ENCODE peak calls at places on chromosomes 5 and 9, in ten cellular contexts. C is Peyer's patch, P is NAMALWA, Y is stomach, G is sigmoid colon, I is GM18507, S is tibial artery, V is amygdala, O is GF-D8, F is Right ventricle myocardium superior. W is an unnamed sample.

GRCh38 chr9:137055385-137056364 is 1.8 kb upstream of the ENTPD2 start:
- DNase-seq in C (peak), P (no peak), Y (peak), G (peak), I (no peak), S (peak), V (peak), O (no peak), F (peak), W (no peak)

GRCh38 chr5:138950411-138951011 is 75.4 kb upstream of the LRRTM2 start:
- DNase-seq in C (no peak), P (no peak), Y (no peak), G (peak), I (no peak), S (peak), V (no peak), O (no peak), F (no peak), W (no peak)

GRCh38 chr9:31364171-31364570 is 1020.3 kb upstream of the ACO1 start:
- DNase-seq in C (no peak), P (no peak), Y (no peak), G (no peak), I (no peak), S (no peak), V (no peak), O (no peak), F (no peak), W (no peak)

GRCh38 chr9:133003071-133003461 is 24.6 kb downstream of the GFI1B start:
- DNase-seq in C (no peak), P (no peak), Y (no peak), G (no peak), I (no peak), S (no peak), V (no peak), O (no peak), F (no peak), W (no peak)

GRCh38 chr9:79263666-79264460 is 307.9 kb upstream of the TLE4 start:
- DNase-seq in C (no peak), P (no peak), Y (no peak), G (no peak), I (no peak), S (peak), V (no peak), O (no peak), F (peak), W (no peak)

GRCh38 chr9:17776735-17777134 is 197.9 kb downstream of the SH3GL2 start:
- DNase-seq in C (no peak), P (no peak), Y (peak), G (no peak), I (no peak), S (no peak), V (no peak), O (no peak), F (no peak), W (no peak)

GRCh38 chr9:98230354-98230753 is 25.1 kb downstream of the TBC1D2 start:
- DNase-seq in C (no peak), P (no peak), Y (no peak), G (peak), I (no peak), S (no peak), V (no peak), O (no peak), F (no peak), W (no peak)

GRCh38 chr9:124077915-124078572 is 66.5 kb downstream of the LHX2 start:
- DNase-seq in C (no peak), P (no peak), Y (no peak), G (no peak), I (no peak), S (no peak), V (no peak), O (no peak), F (no peak), W (no peak)

GRCh38 chr9:121945849-121946248 is 147.3 kb downstream of the TTLL11 start:
- DNase-seq in C (no peak), P (no peak), Y (no peak), G (no peak), I (no peak), S (no peak), V (no peak), O (no peak), F (no peak), W (no peak)

GRCh38 chr5:113274836-113275414 is 159.9 kb downstream of the TSSK1B start:
- DNase-seq in C (no peak), P (no peak), Y (no peak), G (no peak), I (no peak), S (no peak), V (no peak), O (no peak), F (no peak), W (no peak)

GRCh38 chr5:107554776-107555424 is 115.8 kb downstream of the EFNA5 start:
- DNase-seq in C (no peak), P (peak), Y (no peak), G (no peak), I (no peak), S (no peak), V (no peak), O (no peak), F (no peak), W (no peak)

GRCh38 chr5:74641014-74641777 is 668 bp upstream of the ENC1 start:
- DNase-seq in C (peak), P (peak), Y (peak), G (peak), I (no peak), S (peak), V (peak), O (no peak), F (peak), W (no peak)

GRCh38 chr5:72171667-72172066 is 64.4 kb downstream of the MAP1B start:
- DNase-seq in C (no peak), P (no peak), Y (no peak), G (no peak), I (peak), S (no peak), V (no peak), O (no peak), F (no peak), W (no peak)

GRCh38 chr5:35117960-35118359 is 70.2 kb upstream of the AGXT2 start:
- DNase-seq in C (no peak), P (no peak), Y (no peak), G (no peak), I (no peak), S (no peak), V (no peak), O (no peak), F (no peak), W (no peak)

GRCh38 chr5:67992919-67993318 is 222.6 kb upstream of the PIK3R1 start:
- DNase-seq in C (no peak), P (no peak), Y (no peak), G (no peak), I (no peak), S (no peak), V (no peak), O (no peak), F (no peak), W (no peak)

GRCh38 chr5:2704806-2705645 is 46.5 kb downstream of the IRX2 start:
- DNase-seq in C (no peak), P (no peak), Y (no peak), G (peak), I (no peak), S (no peak), V (no peak), O (no peak), F (no peak), W (no peak)

GRCh38 chr5:63249960-63250359 is 671.3 kb downstream of the LRRC70 start:
- DNase-seq in C (no peak), P (no peak), Y (no peak), G (no peak), I (no peak), S (no peak), V (no peak), O (no peak), F (no peak), W (no peak)

GRCh38 chr5:16095612-16096011 is 84.0 kb downstream of the MARCHF11 start:
- DNase-seq in C (no peak), P (no peak), Y (no peak), G (no peak), I (no peak), S (no peak), V (no peak), O (no peak), F (no peak), W (no peak)

GRCh38 chr5:61082516-61083280 is 79.6 kb downstream of the SMIM15 start:
- DNase-seq in C (no peak), P (no peak), Y (no peak), G (no peak), I (no peak), S (no peak), V (no peak), O (no peak), F (no peak), W (no peak)

W was measured in SK-N-MC.